ENCODE peak calls at places on chromosomes 5 and 9, in five cellular contexts. B is H1, I is GM12878, K is K562, Y is HepG2. O is an unnamed sample.

GRCh38 chr5:82073179-82073578 is 101.4 kb downstream of the ATG10 start:
- DNase-seq in B (no peak), Y (no peak), I (no peak), K (no peak), O (no peak)

GRCh38 chr9:91489391-91489899 is 65.8 kb upstream of the NFIL3 start:
- DNase-seq in B (no peak), I (no peak), Y (no peak), K (no peak), O (no peak)

GRCh38 chr5:7397005-7397546 is 1.1 kb downstream of the ADCY2 start:
- DNase-seq in I (no peak), K (no peak), B (no peak), Y (no peak), O (no peak)

GRCh38 chr5:171840701-171841522 is 55.3 kb downstream of the SMIM23 start:
- DNase-seq in B (no peak), I (no peak), K (peak), Y (no peak), O (no peak)

GRCh38 chr5:28766565-28767158 is 1728.3 kb upstream of the CDH9 start:
- DNase-seq in B (no peak), K (peak), Y (peak), I (no peak), O (peak)

GRCh38 chr9:122005597-122005996 is 87.5 kb downstream of the TTLL11 start:
- DNase-seq in B (no peak), Y (no peak), I (no peak), K (no peak), O (no peak)

GRCh38 chr5:145797336-145797735 is 37.8 kb downstream of the PRELID2 start:
- DNase-seq in K (no peak), B (no peak), Y (no peak), I (no peak), O (no peak)

GRCh38 chr5:107633171-107633901 is 37.4 kb downstream of the EFNA5 start:
- DNase-seq in Y (no peak), B (no peak), I (no peak), K (no peak), O (no peak)

GRCh38 chr9:123929177-123929869 is 603 bp downstream of the DENND1A start:
- DNase-seq in K (peak), I (no peak), Y (peak), B (no peak), O (no peak)

GRCh38 chr9:17614929-17615328 is 36.1 kb downstream of the SH3GL2 start:
- DNase-seq in I (no peak), Y (no peak), K (no peak), B (no peak), O (no peak)

GRCh38 chr9:130042406-130042930 is 521 bp downstream of the FNBP1 start:
- DNase-seq in K (peak), I (no peak), Y (no peak), B (no peak), O (no peak)

GRCh38 chr5:6359941-6360683 is 18.2 kb downstream of the MED10 start:
- DNase-seq in I (no peak), Y (no peak), K (no peak), B (no peak), O (no peak)

GRCh38 chr5:36786613-36787012 is 90.0 kb upstream of the NIPBL start:
- DNase-seq in Y (no peak), K (no peak), B (no peak), I (no peak), O (no peak)

GRCh38 chr9:121721770-121722169 is 70.3 kb downstream of the DAB2IP start:
- DNase-seq in Y (no peak), B (no peak), K (no peak), I (no peak), O (no peak)

GRCh38 chr5:122154491-122154890 is 25.1 kb downstream of the ZNF474 start:
- DNase-seq in K (no peak), Y (no peak), I (no peak), B (no peak), O (no peak)

GRCh38 chr5:137533963-137534362 is 34.8 kb upstream of the SPOCK1 start:
- DNase-seq in Y (no peak), I (no peak), B (no peak), K (no peak), O (no peak)

GRCh38 chr5:171367424-171368370 is 20.0 kb upstream of the NPM1 start:
- DNase-seq in K (no peak), Y (no peak), I (no peak), B (no peak), O (no peak)

GRCh38 chr5:485113-485942 is 38.9 kb downstream of the SLC9A3 start:
- DNase-seq in K (no peak), Y (no peak), I (no peak), B (no peak), O (no peak)

GRCh38 chr5:80592105-80592504 is 22.0 kb upstream of the ANKRD34B start:
- DNase-seq in I (no peak), K (no peak), B (no peak), Y (peak), O (no peak)

GRCh38 chr9:114225534-114226288 is 70.4 kb downstream of the COL27A1 start:
- DNase-seq in B (no peak), K (no peak), I (no peak), Y (no peak), O (no peak)

GRCh38 chr5:42645138-42645537 is 111.5 kb upstream of the CCDC152 start:
- DNase-seq in K (no peak), Y (no peak), I (no peak), B (no peak), O (no peak)

GRCh38 chr5:136200130-136200529 is 7.2 kb upstream of the SMIM32 start:
- DNase-seq in B (no peak), K (no peak), Y (no peak), I (no peak), O (no peak)

GRCh38 chr9:132412089-132412488 is 2.1 kb downstream of the CFAP77 start:
- DNase-seq in I (no peak), Y (peak), B (no peak), K (peak), O (peak)

GRCh38 chr9:90508940-90509339 is 133.7 kb downstream of the DIRAS2 start:
- DNase-seq in K (no peak), I (no peak), B (no peak), Y (no peak), O (no peak)

GRCh38 chr9:129001504-129002325 is 26.4 kb downstream of the SH3GLB2 start:
- DNase-seq in K (no peak), Y (no peak), I (no peak), B (no peak), O (no peak)

GRCh38 chr5:143155445-143155844 is 248.0 kb downstream of the NR3C1 start:
- DNase-seq in Y (no peak), K (no peak), I (no peak), B (no peak), O (no peak)

GRCh38 chr5:107461770-107462169 is 209.0 kb downstream of the EFNA5 start:
- DNase-seq in I (no peak), K (no peak), Y (no peak), B (no peak), O (no peak)

GRCh38 chr5:72523960-72524582 is 16.9 kb upstream of the ZNF366 start:
- DNase-seq in B (no peak), Y (peak), K (no peak), I (peak), O (peak)

GRCh38 chr9:2621678-2622360 is at the start of gene VLDLR:
- DNase-seq in Y (no peak), K (peak), B (no peak), I (no peak), O (no peak)

GRCh38 chr9:69190866-69191672 is 17.0 kb downstream of the TJP2 start:
- DNase-seq in B (no peak), K (no peak), I (no peak), Y (no peak), O (no peak)

GRCh38 chr5:72550595-72550994 is 43.4 kb upstream of the ZNF366 start:
- DNase-seq in K (no peak), I (no peak), B (no peak), Y (no peak), O (no peak)

GRCh38 chr9:34177906-34178697 is 741 bp upstream of the UBAP1 start:
- DNase-seq in B (no peak), K (no peak), I (no peak), Y (no peak), O (no peak)

GRCh38 chr9:108897324-108898096 is 35.4 kb downstream of the ACTL7A start:
- DNase-seq in I (no peak), B (no peak), K (no peak), Y (peak), O (no peak)

GRCh38 chr9:5186416-5187169 is 1.2 kb upstream of the INSL6 start:
- DNase-seq in I (no peak), Y (peak), K (peak), B (peak), O (peak)

GRCh38 chr9:79812507-79813261 is 240.9 kb downstream of the TLE4 start:
- DNase-seq in K (no peak), B (no peak), Y (no peak), I (peak), O (no peak)

GRCh38 chr5:140926211-140926902 is at the start of gene PCDHAC1:
- DNase-seq in Y (no peak), K (peak), I (no peak), B (peak), O (peak)

GRCh38 chr5:63262191-63262981 is 683.8 kb downstream of the LRRC70 start:
- DNase-seq in I (no peak), B (no peak), Y (no peak), K (no peak), O (no peak)

GRCh38 chr9:130651221-130651620 is 13.2 kb upstream of the PRDM12 start:
- DNase-seq in Y (no peak), I (no peak), B (no peak), K (no peak), O (no peak)

GRCh38 chr9:120723547-120723946 is 9.3 kb upstream of the MEGF9 start:
- DNase-seq in I (no peak), K (no peak), Y (no peak), B (no peak), O (no peak)

DNA sequence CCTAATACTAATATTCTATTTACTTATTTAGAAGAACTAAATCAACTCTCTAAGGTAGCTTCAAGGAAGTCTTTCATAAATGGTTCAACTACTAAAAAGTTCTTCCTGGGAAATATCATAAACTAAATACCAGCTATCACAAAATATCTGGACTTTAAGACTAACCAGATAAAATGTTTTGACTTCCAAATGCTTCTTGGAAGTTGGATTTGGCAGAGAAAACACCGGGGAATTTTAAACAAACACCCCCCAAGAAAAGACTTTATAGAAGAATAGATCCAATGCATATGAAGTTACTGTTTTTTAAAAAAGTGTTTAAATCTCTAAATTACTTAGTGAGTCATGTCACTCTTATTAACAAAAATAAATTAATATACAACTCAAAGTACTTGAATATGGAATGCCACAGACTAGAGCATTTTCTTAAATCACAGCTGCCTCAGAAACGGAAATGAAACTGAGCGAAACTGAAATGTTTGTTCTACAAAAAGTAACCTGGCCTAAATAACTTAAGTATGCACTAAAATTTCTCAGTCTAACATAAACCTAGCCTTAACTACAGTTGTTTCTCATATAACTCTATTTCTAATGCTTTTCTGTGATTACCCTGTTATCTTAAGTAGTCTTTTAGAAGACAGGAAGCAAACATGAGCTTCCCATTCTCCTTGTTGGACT is 6.8 kb downstream of the ABCA1 start:
- DNase-seq in K (no peak), I (no peak), Y (no peak), B (no peak), O (no peak)
- TF ChIP-seq ATF3 in K (no peak), I (no peak), Y (no peak), B (no peak), O (no peak)

DNA sequence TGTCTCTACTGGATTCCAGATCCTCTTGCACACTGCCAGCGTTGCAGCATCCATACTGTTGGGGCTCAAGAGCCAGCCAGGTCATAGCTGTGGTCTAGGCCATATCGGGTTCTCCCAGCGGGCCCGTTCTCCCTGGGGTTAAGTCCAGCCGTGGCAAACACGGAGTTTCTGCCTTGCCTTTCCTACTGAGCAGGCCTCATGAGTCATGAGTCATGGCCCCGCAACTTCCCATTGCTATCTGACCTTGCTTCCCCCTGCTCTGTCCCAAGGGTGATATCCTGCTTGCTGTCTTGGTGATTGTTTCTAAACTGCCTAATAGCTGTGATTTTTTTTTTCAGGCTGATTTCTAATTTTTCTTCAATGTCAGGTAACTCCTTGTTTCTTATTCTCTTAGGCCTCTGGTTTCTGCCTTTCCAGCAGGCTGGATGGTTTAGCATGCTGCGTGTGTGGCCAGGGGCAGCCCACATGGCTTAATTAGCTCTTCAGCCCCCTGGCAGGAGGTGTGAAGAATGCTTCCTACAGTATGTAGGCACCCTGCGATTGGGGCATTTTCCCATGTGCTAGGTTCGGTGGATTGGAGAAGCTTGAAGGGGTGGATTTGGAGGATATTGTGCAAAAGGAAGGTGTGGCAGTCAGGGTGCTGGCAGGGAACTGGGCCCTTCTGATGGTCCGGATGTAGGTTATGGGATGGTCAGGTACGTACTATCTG is 18.7 kb downstream of the DAPK1 start:
- DNase-seq in I (no peak), B (no peak), Y (peak), K (peak), O (no peak)
- TF ChIP-seq RAD21 in I (no peak), B (no peak), Y (no peak), K (no peak), O (no peak)

DNA sequence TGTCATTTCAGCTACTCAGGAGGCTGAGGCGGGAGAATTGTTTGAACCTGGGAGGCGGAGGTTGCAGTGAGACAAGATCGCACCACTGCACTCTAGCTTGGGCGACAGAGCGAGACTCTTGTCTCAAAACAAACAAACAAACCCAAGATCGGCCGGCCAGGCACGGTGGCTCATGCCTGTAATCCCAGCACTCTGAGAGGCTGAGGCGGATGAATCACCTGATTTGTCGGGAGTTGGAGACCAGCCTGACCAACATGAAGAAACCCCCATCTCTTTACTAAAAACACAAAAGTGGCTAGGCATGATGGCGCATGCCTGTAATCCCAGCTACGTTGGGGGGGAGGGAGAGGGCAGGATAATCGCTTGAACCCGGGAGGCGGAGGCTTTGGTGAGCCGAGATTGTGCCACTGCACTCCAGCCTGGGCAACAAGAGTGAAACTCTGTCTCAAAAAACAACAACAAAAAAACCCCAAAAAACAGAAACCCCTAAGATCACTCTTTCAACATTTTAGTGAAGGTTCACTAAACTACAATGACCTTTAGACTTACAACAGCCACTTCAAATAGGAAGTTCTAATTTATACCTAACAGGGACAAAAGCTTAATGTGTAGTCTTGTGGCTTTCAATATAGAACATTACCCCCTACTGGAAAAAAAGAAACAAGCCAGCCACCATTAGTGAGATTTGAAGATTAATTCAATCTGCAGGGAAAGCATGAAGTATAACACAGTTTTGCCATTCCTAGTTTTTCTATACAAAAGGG is 7.0 kb downstream of the HSPA9 start:
- DNase-seq in I (no peak), Y (no peak), B (no peak), K (no peak), O (no peak)
- TF ChIP-seq ATF3 in I (no peak), Y (no peak), B (no peak), K (no peak), O (no peak)

GRCh38 chr9:135230817-135231520 is 143.5 kb downstream of the OLFM1 start:
- DNase-seq in K (no peak), I (no peak), B (no peak), Y (no peak), O (no peak)
- TF ChIP-seq RAD21 in K (no peak), I (no peak), B (peak), Y (no peak), O (no peak)

GRCh38 chr9:95494416-95495371 is 22.1 kb downstream of the PTCH1 start:
- DNase-seq in I (peak), B (no peak), K (no peak), Y (no peak), O (no peak)
- TF ChIP-seq ATF3 in I (no peak), B (no peak), K (peak), Y (no peak), O (no peak)

GRCh38 chr5:160260881-160261815 is 31.8 kb downstream of the FABP6 start:
- DNase-seq in K (peak), I (no peak), Y (peak), B (no peak), O (no peak)
- TF ChIP-seq RAD21 in K (no peak), I (no peak), Y (no peak), B (no peak), O (no peak)

GRCh38 chr9:137025120-137025966 is 2.7 kb downstream of the ABCA2 start:
- DNase-seq in K (no peak), I (no peak), Y (peak), B (no peak), O (no peak)
- TF ChIP-seq ATF3 in K (no peak), I (no peak), Y (no peak), B (no peak), O (no peak)

GRCh38 chr5:96655506-96655905 is 6.7 kb upstream of the CAST start:
- DNase-seq in I (no peak), B (no peak), K (no peak), Y (no peak), O (no peak)
- TF ChIP-seq RAD21 in I (no peak), B (no peak), K (no peak), Y (no peak), O (no peak)

DNA sequence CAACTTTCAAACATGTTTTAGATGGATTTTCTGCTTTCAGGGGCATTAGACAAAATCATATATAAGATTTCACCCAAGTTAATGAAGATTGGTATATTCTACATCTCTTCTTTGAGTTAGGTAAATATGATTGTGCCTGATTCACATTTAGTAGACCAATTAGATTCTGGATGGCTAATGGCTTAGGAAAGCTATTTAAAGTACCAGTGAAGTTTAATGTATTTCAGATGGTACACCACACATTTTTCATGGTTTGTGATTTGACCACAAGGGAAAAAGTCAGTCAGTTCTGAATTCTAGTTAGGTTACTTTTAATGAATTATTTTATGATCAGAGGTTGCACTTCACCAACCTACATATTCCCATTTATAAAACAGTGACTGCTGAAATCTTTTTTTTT is 409.7 kb downstream of the ADGRV1 start:
- DNase-seq in K (no peak), B (no peak), Y (no peak), I (no peak), O (no peak)
- TF ChIP-seq ATF3 in K (no peak), B (no peak), Y (no peak), I (no peak), O (no peak)

DNA sequence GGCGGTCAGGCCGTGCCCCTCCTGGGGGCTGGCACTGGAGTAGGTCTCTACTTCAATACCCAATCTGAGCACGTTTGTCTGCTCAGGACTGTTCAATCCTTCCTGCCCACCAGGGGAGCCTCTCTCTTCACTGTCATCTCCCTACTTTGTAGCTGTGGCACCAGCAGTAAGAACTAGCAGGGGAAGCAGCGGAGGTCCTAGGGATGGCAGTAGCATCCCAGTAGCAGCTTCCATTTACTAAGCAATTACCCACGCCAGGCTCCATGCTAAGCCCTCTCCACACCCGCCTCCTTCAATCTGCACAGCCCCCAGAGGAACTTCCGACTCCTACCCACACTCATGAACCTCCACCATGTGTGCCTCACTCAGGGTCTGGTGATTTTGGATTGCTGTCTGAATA is 31.7 kb downstream of the FSTL4 start:
- DNase-seq in I (no peak), Y (no peak), B (no peak), K (no peak), O (no peak)
- TF ChIP-seq RAD21 in I (no peak), Y (no peak), B (no peak), K (no peak), O (no peak)